ENCODE peak calls at places on chromosomes 16 and 17, in seven cellular contexts. G, N, U, O, F, A and V are unnamed samples.

GRCh38 chr16:57886427-57886826 is 84.1 kb upstream of the KIFC3 start:
- DNase-seq in O (no peak), F (no peak), A (no peak), U (no peak), N (no peak), G (no peak), V (no peak)

GRCh38 chr16:9138731-9139501 is 47.5 kb downstream of the HAPSTR1 start:
- DNase-seq in F (peak; percentile 82), U (peak; percentile 76), G (no peak), N (peak; percentile 73), O (peak; percentile 32), A (peak; percentile 30), V (peak; percentile 54)

GRCh38 chr17:76274559-76274956 is 9.4 kb downstream of the UBALD2 start:
- DNase-seq in F (no peak), A (no peak), O (no peak), N (no peak), U (no peak), G (no peak), V (no peak)

GRCh38 chr16:87252269-87252970 is 64.8 kb downstream of the C16orf95 start:
- DNase-seq in A (no peak), O (no peak), F (no peak), N (no peak), G (no peak), U (no peak), V (no peak)

GRCh38 chr16:30659507-30660423 is 1.5 kb downstream of the FBRS start:
- DNase-seq in N (no peak), A (peak; percentile 12), F (no peak), O (peak; percentile 45), U (no peak), G (no peak), V (no peak)

GRCh38 chr17:7307686-7308624 is 527 bp downstream of the EIF5A start:
- DNase-seq in A (peak; percentile 26), G (no peak), O (peak; percentile 48), F (peak; percentile 20), N (peak; percentile 68), U (no peak), V (no peak)

GRCh38 chr16:619476-620100 is 11.2 kb upstream of the WFIKKN1 start:
- DNase-seq in O (no peak), U (no peak), A (no peak), N (no peak), F (no peak), G (no peak), V (no peak)

GRCh38 chr17:63274156-63274555 is 171.9 kb downstream of the CYB561 start:
- DNase-seq in G (peak; percentile 66), N (peak; percentile 24), U (peak; percentile 29), O (no peak), A (peak; percentile 38), F (no peak), V (no peak)

GRCh38 chr17:78117027-78117981 is 11.3 kb downstream of the TMC6 start:
- DNase-seq in A (no peak), N (no peak), G (no peak), O (no peak), F (no peak), U (no peak), V (no peak)

GRCh38 chr17:82915010-82915696 is 75.3 kb upstream of the ZNF750 start:
- DNase-seq in F (no peak), A (no peak), N (no peak), G (no peak), U (no peak), O (no peak), V (no peak)

GRCh38 chr16:67181346-67181745 is 2.4 kb downstream of the MATCAP1 start:
- DNase-seq in G (peak; percentile 58), U (peak; percentile 80), N (no peak), F (no peak), A (no peak), O (no peak), V (no peak)

GRCh38 chr16:31487720-31488629 is 5.1 kb downstream of the SLC5A2 start:
- DNase-seq in G (no peak), F (no peak), A (peak; percentile 65), U (peak; percentile 41), O (peak; percentile 31), N (no peak), V (no peak)

GRCh38 chr17:72219824-72220473 is 99.1 kb downstream of the SOX9 start:
- DNase-seq in A (no peak), U (no peak), F (no peak), O (no peak), N (no peak), G (no peak), V (no peak)

GRCh38 chr16:73086108-73086507 is 38.2 kb upstream of the ZFHX3 start:
- DNase-seq in F (no peak), O (no peak), U (no peak), N (no peak), G (no peak), A (no peak), V (no peak)

GRCh38 chr17:17819561-17819995 is 17.2 kb downstream of the SREBF1 start:
- DNase-seq in U (peak; percentile 91), A (peak; percentile 81), G (no peak), N (peak; percentile 61), O (no peak), F (no peak), V (peak; percentile 42)

GRCh38 chr17:5832886-5833285 is 237.3 kb upstream of the WSCD1 start:
- DNase-seq in G (peak; percentile 58), O (no peak), N (no peak), A (peak; percentile 78), U (peak; percentile 52), F (no peak), V (no peak)

GRCh38 chr16:66701061-66701460 is 4.5 kb upstream of the CMTM4 start:
- DNase-seq in N (no peak), F (no peak), O (no peak), U (no peak), A (no peak), G (no peak), V (no peak)

GRCh38 chr17:2899911-2900310 is 103.7 kb downstream of the RAP1GAP2 start:
- DNase-seq in G (no peak), U (no peak), F (no peak), A (no peak), N (no peak), O (no peak), V (no peak)

GRCh38 chr17:1095093-1095852 is 84.5 kb downstream of the ABR start:
- DNase-seq in N (peak; percentile 51), A (no peak), G (no peak), F (no peak), U (no peak), O (no peak), V (no peak)

GRCh38 chr17:50330151-50330753 is 15.7 kb upstream of the XYLT2 start:
- DNase-seq in G (no peak), F (no peak), A (no peak), N (no peak), O (no peak), U (no peak), V (no peak)

GRCh38 chr17:77140878-77141767 is at the start of gene SEC14L1:
- DNase-seq in O (no peak), U (no peak), N (peak; percentile 44), G (no peak), F (peak; percentile 28), A (peak; percentile 19), V (peak; percentile 61)

GRCh38 chr17:27423651-27424050 is 32.6 kb upstream of the KSR1 start:
- DNase-seq in N (no peak), A (no peak), G (no peak), O (no peak), F (no peak), U (no peak), V (no peak)

GRCh38 chr17:57121308-57122042 is 36.4 kb downstream of the AKAP1 start:
- DNase-seq in A (peak; percentile 35), G (no peak), O (no peak), N (no peak), U (peak; percentile 58), F (peak; percentile 65), V (no peak)

GRCh38 chr17:45298546-45299285 is 18.1 kb downstream of the MAP3K14 start:
- DNase-seq in G (no peak), O (no peak), N (no peak), A (no peak), U (no peak), F (no peak), V (no peak)

GRCh38 chr16:70638814-70639792 is 7.3 kb upstream of the IL34 start:
- DNase-seq in G (no peak), U (peak; percentile 51), F (no peak), A (no peak), N (no peak), O (no peak), V (no peak)

GRCh38 chr16:11004351-11004750 is 60.0 kb downstream of the CLEC16A start:
- DNase-seq in F (no peak), A (no peak), N (no peak), O (peak; percentile 47), U (peak; percentile 52), G (no peak), V (no peak)

GRCh38 chr17:83107656-83108048 is 28.2 kb downstream of the METRNL start:
- DNase-seq in N (no peak), O (no peak), G (no peak), U (no peak), F (no peak), A (no peak), V (no peak)

GRCh38 chr17:5537251-5537650 is 47.1 kb downstream of the NLRP1 start:
- DNase-seq in U (no peak), F (no peak), A (no peak), G (no peak), O (no peak), N (no peak), V (no peak)

GRCh38 chr17:27986805-27987684 is 55.4 kb upstream of the NLK start:
- DNase-seq in F (no peak), O (no peak), A (no peak), N (no peak), G (no peak), U (no peak), V (peak; percentile 25)

GRCh38 chr16:17369441-17369951 is 101.3 kb downstream of the XYLT1 start:
- DNase-seq in N (peak; percentile 64), O (peak; percentile 56), U (no peak), G (no peak), F (no peak), A (no peak), V (no peak)

GRCh38 chr17:77555741-77556291 is 402.7 kb upstream of the TNRC6C start:
- DNase-seq in O (no peak), G (no peak), A (peak; percentile 25), F (no peak), N (no peak), U (no peak), V (no peak)

GRCh38 chr17:78300962-78301820 is 58.7 kb downstream of the SOCS3 start:
- DNase-seq in O (no peak), U (no peak), F (no peak), N (no peak), G (no peak), A (peak; percentile 66), V (no peak)

GRCh38 chr17:1108810-1109605 is 70.8 kb downstream of the ABR start:
- DNase-seq in O (no peak), N (peak; percentile 76), U (peak; percentile 66), A (peak; percentile 38), F (no peak), G (no peak), V (peak; percentile 68)

GRCh38 chr17:48478224-48479013 is 48.4 kb upstream of the SKAP1 start:
- DNase-seq in N (no peak), G (no peak), F (no peak), O (no peak), U (no peak), A (no peak), V (no peak)

GRCh38 chr16:54325616-54326265 is 39.2 kb upstream of the IRX3 start:
- DNase-seq in A (no peak), U (no peak), G (no peak), N (no peak), F (no peak), O (no peak), V (no peak)

GRCh38 chr17:43940630-43941029 is 1.6 kb downstream of the PPY start:
- DNase-seq in N (no peak), G (no peak), O (no peak), U (peak; percentile 33), A (no peak), F (peak; percentile 69), V (peak; percentile 81)

GRCh38 chr17:51487947-51488346 is 227.6 kb downstream of the UTP18 start:
- DNase-seq in A (peak; percentile 5), N (no peak), U (no peak), O (no peak), F (no peak), G (no peak), V (peak; percentile 3)